ENCODE peak calls at places on chromosomes 2 and 18, in seven cellular contexts. T is GM23248, N is neural progenitor cell, Z is PC-3, E is HCT116, C is GM23338, Q is MM.1S. L is an unnamed sample.

GRCh38 chr2:39954346-39954745 is 175.3 kb upstream of the THUMPD2 start:
- DNase-seq in Z (no peak), E (no peak), Q (no peak), T (peak; percentile 59), N (no peak), C (no peak), L (no peak)

GRCh38 chr2:106284691-106285202 is 90.6 kb upstream of the UXS1 start:
- DNase-seq in Z (no peak), Q (no peak), E (no peak), C (no peak), T (no peak), N (no peak), L (no peak)

GRCh38 chr2:174617120-174617519 is 19.5 kb upstream of the WIPF1 start:
- DNase-seq in N (no peak), C (no peak), T (peak; percentile 53), Q (no peak), Z (no peak), E (no peak), L (no peak)

GRCh38 chr2:69645026-69645425 is 1.5 kb upstream of the AAK1 start:
- DNase-seq in Q (no peak), C (peak; percentile 25), T (peak; percentile 44), E (no peak), Z (peak; percentile 13), N (no peak), L (no peak)

GRCh38 chr2:98800330-98801064 is 69.6 kb upstream of the MGAT4A start:
- DNase-seq in N (no peak), Z (no peak), C (no peak), E (no peak), Q (no peak), T (no peak), L (no peak)

GRCh38 chr2:105888625-105889024 is 143.9 kb downstream of the NCK2 start:
- DNase-seq in N (no peak), Q (peak; percentile 40), C (peak; percentile 58), Z (peak; percentile 24), E (peak; percentile 7), T (peak; percentile 9), L (no peak)

GRCh38 chr18:61400016-61400630 is 66.9 kb downstream of the CDH20 start:
- DNase-seq in N (no peak), C (no peak), Q (no peak), E (no peak), Z (no peak), T (peak; percentile 42), L (no peak)

GRCh38 chr2:99831772-99832171 is 310.6 kb downstream of the AFF3 start:
- DNase-seq in T (no peak), Z (no peak), Q (no peak), N (no peak), C (no peak), E (no peak), L (peak; percentile 38)

GRCh38 chr2:46499392-46499785 is 20.0 kb downstream of the TMEM247 start:
- DNase-seq in Z (no peak), T (peak; percentile 9), C (no peak), Q (no peak), E (no peak), N (no peak), L (no peak)

GRCh38 chr2:105787376-105788318 is 42.9 kb downstream of the NCK2 start:
- DNase-seq in E (no peak), T (no peak), Z (peak; percentile 59), N (no peak), Q (no peak), C (no peak), L (no peak)

GRCh38 chr18:57095884-57096283 is 51.0 kb upstream of the BOD1L2 start:
- DNase-seq in Q (no peak), T (no peak), E (no peak), Z (no peak), N (peak; percentile 40), C (peak; percentile 24), L (no peak)

GRCh38 chr2:40371525-40372277 is 80.2 kb downstream of the SLC8A1 start:
- DNase-seq in C (peak; percentile 57), T (peak; percentile 91), Z (peak; percentile 61), E (no peak), Q (no peak), N (peak; percentile 69), L (peak; percentile 41)

GRCh38 chr18:50182516-50182915 is 12.4 kb downstream of the MYO5B start:
- DNase-seq in E (no peak), C (no peak), Q (no peak), Z (no peak), N (no peak), T (no peak), L (no peak)

GRCh38 chr18:62963522-62963921 is 248.2 kb downstream of the PHLPP1 start:
- DNase-seq in N (no peak), Z (no peak), C (peak; percentile 35), E (no peak), T (no peak), Q (no peak), L (peak; percentile 49)

GRCh38 chr2:150584081-150584480 is 96.6 kb upstream of the RND3 start:
- DNase-seq in T (no peak), Q (no peak), E (no peak), Z (no peak), N (no peak), C (no peak), L (no peak)

GRCh38 chr2:151042938-151043337 is 218.7 kb downstream of the RBM43 start:
- DNase-seq in N (no peak), T (no peak), Q (no peak), Z (no peak), E (no peak), C (no peak), L (no peak)

GRCh38 chr2:133658020-133658903 is 90.0 kb upstream of the NCKAP5 start:
- DNase-seq in N (peak; percentile 67), Z (peak; percentile 19), C (no peak), T (no peak), Q (no peak), E (no peak), L (no peak)

GRCh38 chr2:183029219-183029618 is 9.0 kb downstream of the NCKAP1 start:
- DNase-seq in E (no peak), Q (no peak), C (no peak), T (peak; percentile 30), N (no peak), Z (no peak), L (no peak)

DNA sequence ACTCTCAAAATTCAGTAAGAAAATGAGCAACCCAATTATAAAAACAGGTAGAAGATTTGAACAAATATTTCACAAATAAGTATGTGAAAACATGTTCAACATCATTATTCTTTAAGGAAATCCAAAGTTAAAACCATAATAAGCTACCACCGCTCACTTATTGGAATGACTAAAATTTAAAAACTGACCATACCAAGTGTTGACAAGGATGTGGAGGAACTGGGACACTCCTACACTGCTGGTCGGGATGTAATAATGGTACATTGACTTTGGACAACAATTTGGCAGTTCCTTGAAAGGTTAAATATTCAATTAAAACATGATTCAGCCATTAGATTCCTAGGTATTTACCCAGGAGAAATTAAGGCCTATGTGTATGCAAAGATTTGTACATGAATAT is 336.5 kb downstream of the IRS1 start:
- DNase-seq in Z (no peak), T (no peak), N (no peak), C (no peak), E (no peak), Q (no peak), L (no peak)
- TF ChIP-seq EZH2 in Z (no peak), T (no peak), N (no peak), C (no peak), E (no peak), Q (no peak), L (no peak)

DNA sequence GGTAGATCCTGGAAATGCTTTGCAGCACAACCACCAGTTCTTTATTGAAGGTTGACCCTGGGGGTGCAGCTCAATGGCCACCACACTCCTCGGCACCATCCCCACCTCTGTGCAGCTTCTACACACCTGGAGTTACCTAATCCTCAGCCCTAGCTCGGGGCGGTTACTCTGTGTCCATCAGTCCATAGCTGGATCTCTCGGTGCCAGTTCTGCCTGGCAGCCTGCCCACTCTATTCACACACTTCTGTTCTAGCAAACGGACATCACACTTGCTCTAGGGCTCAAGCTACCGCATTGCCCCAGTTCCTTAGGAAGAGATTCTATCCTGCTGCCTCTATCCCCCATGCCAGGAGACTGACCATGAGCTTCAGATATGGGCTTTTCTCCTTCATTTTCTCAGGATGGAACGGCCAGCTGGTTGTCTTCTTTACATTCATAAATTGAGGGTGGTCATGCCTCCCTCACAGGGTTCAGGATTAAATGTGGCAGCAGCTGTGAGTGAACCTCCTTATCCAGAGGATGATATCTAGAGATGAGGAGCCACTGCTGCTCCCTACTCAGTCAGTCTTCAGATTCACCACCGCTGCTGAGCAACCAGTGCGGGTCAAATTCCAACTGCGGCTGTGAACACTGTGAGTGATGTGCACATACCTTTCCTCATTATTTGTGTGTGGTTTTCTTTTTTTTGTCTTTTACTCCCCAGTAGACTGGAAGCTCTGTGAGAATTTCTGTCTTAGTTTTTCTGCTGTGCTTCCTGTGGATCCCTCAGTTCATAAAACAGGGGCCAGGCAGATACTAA is 66.9 kb upstream of the TRIB2 start:
- DNase-seq in Q (no peak), T (no peak), Z (no peak), N (no peak), C (no peak), E (no peak), L (peak; percentile 40)
- TF ChIP-seq EZH2phosphoT487 in Q (no peak), T (no peak), Z (no peak), N (no peak), C (no peak), E (no peak), L (no peak)

GRCh38 chr2:85754313-85755095 is 713 bp downstream of the ATOH8 start:
- DNase-seq in E (no peak), Q (peak; percentile 15), Z (no peak), N (peak; percentile 86), C (peak; percentile 79), T (peak; percentile 83), L (peak; percentile 72)

GRCh38 chr2:85753525-85754312 is at the start of gene ATOH8:
- DNase-seq in E (no peak), Z (peak; percentile 11), T (peak; percentile 87), Q (peak; percentile 25), C (peak; percentile 87), N (peak; percentile 76), L (peak; percentile 76)

GRCh38 chr2:85751627-85752026 is 2.2 kb upstream of the ATOH8 start:
- DNase-seq in E (no peak), N (no peak), C (no peak), T (no peak), Q (no peak), Z (no peak), L (no peak)

GRCh38 chr2:85751300-85751575 is 2.6 kb upstream of the ATOH8 start:
- DNase-seq in Q (no peak), C (no peak), N (no peak), T (no peak), E (no peak), Z (no peak), L (no peak)

DNA sequence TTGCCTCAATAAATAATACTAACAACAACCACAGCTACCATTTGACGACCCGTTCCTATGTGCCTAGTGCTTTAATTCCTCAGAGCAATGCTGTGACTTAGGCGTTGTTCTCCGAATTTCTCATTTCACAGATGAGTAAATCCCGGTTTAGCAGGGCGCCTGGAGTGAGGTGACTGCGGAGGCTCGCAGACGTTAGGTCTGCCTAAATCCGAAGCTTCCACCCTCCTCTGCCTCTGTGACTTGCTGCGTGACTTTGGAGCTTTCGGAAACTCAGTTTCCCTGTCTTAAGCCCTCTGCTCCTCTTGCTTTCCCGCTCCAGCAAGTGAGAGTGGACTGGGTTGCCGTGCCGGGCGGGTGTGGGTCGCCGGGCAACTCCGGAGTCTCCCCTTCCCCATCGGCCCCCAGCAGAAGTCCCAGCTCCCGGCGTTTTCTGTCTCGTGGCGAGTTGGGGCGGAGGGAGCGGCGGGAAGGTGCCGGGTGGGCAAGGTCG is 711 bp upstream of the ATOH8 start:
- DNase-seq in Q (no peak), N (peak; percentile 66), E (no peak), Z (no peak), C (peak; percentile 44), T (peak; percentile 84), L (no peak)
- H3K27me3 ChIP-seq in Q (peaks cover 44% of the 10 kb centered on the region), N (peaks cover 95% of the 10 kb centered on the region), E (peaks cover 56% of the 10 kb centered on the region), Z (peaks cover 46% of the 10 kb centered on the region), C (peaks cover 80% of the 10 kb centered on the region), T (no peaks in the 10 kb centered on the region), L (peaks cover 51% of the 10 kb centered on the region)

GRCh38 chr2:190408538-190409271 is 550 bp downstream of the MFSD6 start:
- DNase-seq in Z (peak; percentile 44), C (peak; percentile 49), E (peak; percentile 7), T (peak; percentile 55), N (peak; percentile 51), Q (peak; percentile 67), L (peak; percentile 62)
- TF ChIP-seq EZH2 in Z (no peak), C (peak; percentile 32), E (no peak), T (no peak), N (peak; percentile 65), Q (no peak), L (no peak)